ENCODE peak calls at places on chromosomes 16 and 17, in five cellular contexts. H is GM06990, K is left ventricle myocardium inferior, T is bronchial epithelial cell, B is mucosa of descending colon. S is an unnamed sample.

GRCh38 chr16:57084996-57085395 is 7.4 kb upstream of the CPNE2 start:
- DNase-seq in H (no peak), B (no peak), K (no peak), T (no peak), S (no peak)

GRCh38 chr17:83177611-83178532 is 98.5 kb downstream of the METRNL start:
- DNase-seq in T (no peak), K (no peak), H (no peak), B (peak; percentile 43), S (no peak)

GRCh38 chr17:48603959-48604769 is 622 bp downstream of the HOXB6 start:
- DNase-seq in B (peak; percentile 81), H (no peak), T (no peak), K (no peak), S (no peak)

GRCh38 chr16:86018487-86018886 is 119.5 kb downstream of the IRF8 start:
- DNase-seq in K (peak; percentile 48), H (no peak), T (no peak), B (peak; percentile 69), S (peak; percentile 50)

GRCh38 chr16:89197633-89198416 is 2.5 kb downstream of the SLC22A31 start:
- DNase-seq in H (no peak), K (no peak), B (peak; percentile 48), T (no peak), S (no peak)

GRCh38 chr17:70144260-70144846 is 25.0 kb upstream of the KCNJ2 start:
- DNase-seq in T (peak; percentile 46), H (no peak), K (no peak), B (no peak), S (no peak)

GRCh38 chr16:57591086-57591869 is 37.2 kb upstream of the ADGRG1 start:
- DNase-seq in H (no peak), T (peak; percentile 93), K (peak; percentile 68), B (peak; percentile 71), S (peak; percentile 79)

GRCh38 chr16:2894231-2894630 is 11.2 kb downstream of the FLYWCH2 start:
- DNase-seq in K (no peak), B (no peak), H (no peak), T (no peak), S (no peak)

GRCh38 chr16:19329932-19330331 is 44.4 kb downstream of the CLEC19A start:
- DNase-seq in T (peak; percentile 74), K (no peak), B (no peak), H (no peak), S (no peak)

GRCh38 chr16:85350146-85350728 is 238.0 kb upstream of the CIBAR2 start:
- DNase-seq in K (no peak), H (no peak), B (no peak), T (peak; percentile 69), S (no peak)

GRCh38 chr17:43655702-43656275 is 5.9 kb downstream of the MEOX1 start:
- DNase-seq in K (no peak), T (no peak), H (no peak), B (no peak), S (no peak)

GRCh38 chr16:4232541-4233386 is 9.1 kb downstream of the SRL start:
- DNase-seq in B (no peak), T (no peak), H (no peak), K (no peak), S (no peak)

GRCh38 chr16:35711435-35711834 is 2252.0 kb downstream of the TP53TG3F start:
- DNase-seq in K (no peak), H (no peak), B (no peak), T (no peak), S (no peak)

GRCh38 chr16:4968879-4969278 is 10.7 kb downstream of the SEC14L5 start:
- DNase-seq in T (no peak), B (no peak), K (no peak), H (no peak), S (no peak)

GRCh38 chr17:28828294-28829040 is 14.1 kb downstream of the FAM222B start:
- DNase-seq in B (peak; percentile 8), T (no peak), K (no peak), H (no peak), S (no peak)

GRCh38 chr16:5649762-5650445 is 552.3 kb upstream of the EEF2KMT start:
- DNase-seq in H (no peak), T (no peak), B (no peak), K (no peak), S (no peak)

GRCh38 chr16:19138601-19139000 is 24.8 kb downstream of the ITPRIPL2 start:
- DNase-seq in H (no peak), B (peak; percentile 65), T (peak; percentile 97), K (peak; percentile 71), S (no peak)

GRCh38 chr17:17741346-17742023 is 60.2 kb downstream of the RAI1 start:
- DNase-seq in K (no peak), H (no peak), B (no peak), T (no peak), S (no peak)
- TF ChIP-seq CTCF in K (peak; percentile 45), H (no peak), B (no peak), T (peak; percentile 25), S (no peak)

DNA sequence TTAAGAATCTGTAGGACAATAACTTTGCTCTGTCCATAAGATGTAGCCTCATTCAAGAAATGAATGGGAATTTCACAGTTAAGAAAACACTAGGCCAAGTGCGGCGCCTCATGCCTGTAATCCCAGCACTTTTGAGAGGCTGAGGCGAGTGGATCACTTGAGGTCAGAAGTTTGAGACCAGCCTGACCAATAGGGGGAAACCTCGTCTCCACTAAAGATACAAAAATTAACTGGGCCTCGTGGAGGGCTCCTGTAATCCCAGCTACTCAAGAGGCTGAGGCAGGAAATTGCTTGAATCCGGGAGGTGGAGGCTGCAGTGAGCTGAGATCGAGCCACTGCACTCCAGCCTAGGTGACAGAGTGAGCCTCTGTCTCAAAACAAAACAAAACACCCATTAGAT is 19.9 kb upstream of the RSL1D1 start:
- DNase-seq in T (no peak), B (no peak), K (no peak), H (no peak), S (no peak)
- TF ChIP-seq CTCF in T (no peak), B (no peak), K (peak; percentile 27), H (peak; percentile 9), S (peak; percentile 4)

DNA sequence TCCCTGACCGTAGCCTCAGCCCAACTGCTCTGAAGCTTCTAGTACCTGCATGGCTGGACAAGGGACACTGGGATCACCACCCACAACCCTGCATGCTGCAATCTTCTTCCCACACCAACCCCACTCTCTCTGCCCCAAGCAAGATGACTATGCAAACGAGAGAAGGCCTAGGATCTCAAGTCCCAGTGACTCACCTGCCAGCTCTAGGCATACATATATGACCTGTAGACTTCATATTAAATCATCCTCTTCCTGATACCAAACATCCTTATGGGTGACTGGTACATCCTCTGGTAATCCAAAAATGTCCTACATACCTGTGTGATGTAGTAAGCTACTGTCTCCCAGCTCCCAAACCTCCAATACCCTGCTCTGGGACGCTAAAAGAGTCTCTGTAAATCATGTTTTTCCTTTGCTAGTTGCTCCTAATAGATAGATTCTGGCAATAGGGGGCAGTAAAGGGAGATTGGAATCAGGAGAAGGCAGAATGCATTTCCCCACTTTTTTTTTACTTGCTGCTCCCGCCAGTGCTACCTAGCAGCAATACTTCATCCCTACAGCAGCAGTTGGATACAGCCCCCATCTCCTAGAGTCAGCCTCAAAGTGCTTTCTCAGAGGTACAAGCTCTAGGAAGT is 43.4 kb upstream of the SOX9 start:
- DNase-seq in K (no peak), B (no peak), H (no peak), T (peak; percentile 94), S (no peak)
- TF ChIP-seq CTCF in K (no peak), B (no peak), H (no peak), T (peak; percentile 21), S (no peak)

DNA sequence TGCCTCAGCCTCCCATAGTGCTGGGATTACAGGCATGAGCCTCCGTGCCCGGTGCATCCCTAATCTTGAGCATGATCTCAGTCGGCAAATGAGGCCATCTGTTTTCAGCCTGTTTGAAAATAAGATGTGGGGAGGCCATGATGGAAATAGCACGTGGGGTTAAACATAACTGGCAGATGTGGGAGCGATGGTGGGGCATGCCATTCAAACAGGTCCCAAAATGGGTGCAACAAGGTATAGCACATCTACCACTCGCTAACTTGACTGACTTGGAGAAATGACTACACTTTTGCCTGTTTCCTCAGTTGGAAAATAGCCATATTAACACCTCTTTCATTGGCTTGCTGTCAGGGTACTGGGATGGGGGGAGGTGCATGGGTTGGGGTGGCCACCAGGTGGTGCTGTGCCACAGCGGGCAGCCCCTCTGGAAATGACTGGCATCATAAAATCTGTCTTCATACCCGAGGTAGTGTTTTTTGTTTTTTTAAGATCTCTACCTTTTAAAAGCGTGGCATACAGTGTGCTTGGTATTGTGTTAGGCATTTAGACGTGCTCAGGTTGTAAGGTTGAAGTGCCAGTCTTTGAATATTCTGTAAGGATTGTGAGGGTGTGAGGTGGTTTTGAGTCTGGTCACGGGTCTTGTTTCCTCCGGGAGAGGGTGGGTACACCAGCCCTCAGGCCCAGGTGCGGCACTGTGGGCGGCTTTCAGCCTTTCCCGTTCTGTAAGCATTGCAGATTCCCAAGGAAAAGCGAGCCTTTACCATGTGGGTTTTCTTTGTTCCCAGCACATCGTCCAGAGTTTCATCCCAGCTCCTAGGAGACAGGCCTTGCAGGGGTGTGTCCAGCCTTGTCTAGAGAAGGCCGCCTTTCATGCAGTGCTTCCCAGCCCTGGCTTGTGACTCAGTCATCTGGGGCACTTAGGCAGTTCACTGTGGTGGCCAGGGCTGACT is 2.9 kb upstream of the TTYH2 start:
- DNase-seq in B (no peak), T (peak; percentile 53), K (peak; percentile 69), H (peak; percentile 73), S (peak; percentile 81)
- TF ChIP-seq CTCF in B (peak; percentile 78), T (peak; percentile 96), K (peak; percentile 98), H (peak; percentile 96), S (peak; percentile 95)

DNA sequence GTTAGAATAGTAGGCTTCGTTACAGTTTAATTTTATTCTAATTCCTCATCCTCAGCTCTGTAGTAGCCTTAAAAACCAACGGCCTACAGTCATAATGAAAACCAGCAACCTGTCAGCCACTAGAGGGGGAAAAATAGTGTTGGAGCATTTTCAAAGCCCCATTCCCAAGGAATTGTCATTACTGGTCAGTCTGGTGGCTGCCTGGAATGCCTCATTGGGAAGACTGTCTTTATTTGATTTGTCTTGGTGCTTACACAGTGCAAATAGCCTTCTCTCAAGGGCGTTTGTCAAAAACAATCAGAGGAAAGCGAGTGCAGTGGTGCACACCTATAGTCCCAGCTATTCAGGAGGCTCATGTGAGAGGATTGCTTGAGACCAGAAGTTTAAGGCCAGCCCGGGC is 4.7 kb downstream of the LPCAT2 start:
- DNase-seq in H (no peak), T (no peak), K (no peak), B (no peak), S (no peak)
- TF ChIP-seq CTCF in H (no peak), T (no peak), K (no peak), B (no peak), S (no peak)

DNA sequence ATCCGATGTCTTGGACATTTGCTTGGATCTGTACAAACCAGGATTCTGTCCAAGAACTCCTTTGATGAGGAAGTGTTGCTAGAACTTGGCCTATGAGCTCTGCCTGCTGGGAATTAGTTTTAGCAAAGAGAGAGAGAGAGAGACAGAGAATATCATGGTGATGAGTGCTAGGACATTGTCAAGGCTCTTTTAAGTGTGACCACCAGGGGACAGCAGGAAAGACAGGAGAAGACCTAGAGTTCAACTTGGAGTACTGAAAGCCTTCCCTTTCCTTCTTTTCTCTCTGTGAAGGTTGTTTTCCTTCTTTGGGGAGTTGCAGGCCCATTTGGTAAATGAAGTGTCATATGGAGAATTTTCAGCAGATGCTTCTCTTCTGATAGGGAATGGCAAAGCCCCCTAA is 389.2 kb upstream of the HSBP1 start:
- DNase-seq in H (no peak), T (no peak), K (no peak), B (no peak), S (no peak)
- TF ChIP-seq CTCF in H (no peak), T (no peak), K (no peak), B (no peak), S (no peak)